ENCODE peak calls at places on chromosomes 16 and 17, in four cellular contexts. E is HepG2, Y is GM12878, L is K562. W is an unnamed sample.

GRCh38 chr17:46770818-46771600 is 47.5 kb downstream of the WNT3 start:
- DNase-seq in E (peak; percentile 50), Y (no peak), L (peak; percentile 84), W (peak; percentile 91)

GRCh38 chr16:13839577-13839976 is 80.4 kb upstream of the ERCC4 start:
- DNase-seq in E (no peak), Y (no peak), L (peak; percentile 24), W (no peak)

GRCh38 chr17:42178817-42179216 is 2.1 kb downstream of the KCNH4 start:
- DNase-seq in E (no peak), Y (no peak), L (no peak), W (no peak)

GRCh38 chr17:55448681-55449080 is 27.0 kb upstream of the MMD start:
- DNase-seq in E (no peak), Y (no peak), L (no peak), W (no peak)

GRCh38 chr17:33511670-33512069 is 218.6 kb upstream of the ASIC2 start:
- DNase-seq in E (no peak), Y (no peak), L (no peak), W (no peak)

GRCh38 chr16:68992521-68992920 is 112.9 kb upstream of the HAS3 start:
- DNase-seq in E (peak; percentile 70), Y (no peak), L (no peak), W (no peak)

GRCh38 chr16:12543700-12544476 is 259.8 kb downstream of the CPPED1 start:
- DNase-seq in E (peak; percentile 91), Y (peak; percentile 48), L (no peak), W (no peak)

GRCh38 chr17:31564883-31565297 is 173.4 kb downstream of the RAB11FIP4 start:
- DNase-seq in E (no peak), Y (no peak), L (no peak), W (peak; percentile 16)

GRCh38 chr17:40622509-40622928 is 25.1 kb downstream of the SMARCE1 start:
- DNase-seq in E (no peak), Y (no peak), L (no peak), W (no peak)

GRCh38 chr16:74724820-74725549 is 24.3 kb upstream of the MLKL start:
- DNase-seq in E (no peak), Y (no peak), L (no peak), W (no peak)

GRCh38 chr17:42563543-42563942 is 1.6 kb downstream of the COASY start:
- DNase-seq in E (no peak), Y (no peak), L (no peak), W (no peak)

GRCh38 chr16:17755158-17755557 is 284.4 kb upstream of the XYLT1 start:
- DNase-seq in E (no peak), Y (no peak), L (no peak), W (no peak)

GRCh38 chr17:50234581-50234980 is 33.1 kb upstream of the COL1A1 start:
- DNase-seq in E (no peak), Y (no peak), L (no peak), W (no peak)

GRCh38 chr16:70576431-70577255 is 53.0 kb downstream of the SF3B3 start:
- DNase-seq in E (peak; percentile 28), Y (peak; percentile 62), L (no peak), W (no peak)

GRCh38 chr17:75240394-75241142 is 20.8 kb downstream of the GGA3 start:
- DNase-seq in E (peak; percentile 58), Y (no peak), L (peak; percentile 85), W (peak; percentile 83)

GRCh38 chr17:933168-934083 is 46.1 kb downstream of the NXN start:
- DNase-seq in E (peak; percentile 75), Y (no peak), L (peak; percentile 34), W (no peak)

GRCh38 chr16:51852892-51853291 is 694.1 kb downstream of the TOX3 start:
- DNase-seq in E (no peak), Y (no peak), L (no peak), W (no peak)

GRCh38 chr17:30840775-30841174 is 9.0 kb downstream of the ATAD5 start:
- DNase-seq in E (no peak), Y (no peak), L (no peak), W (no peak)

GRCh38 chr16:31429314-31429713 is 1.2 kb upstream of the COX6A2 start:
- DNase-seq in E (no peak), Y (no peak), L (no peak), W (no peak)

GRCh38 chr16:18809165-18809564 is 7.8 kb upstream of the ARL6IP1 start:
- DNase-seq in E (no peak), Y (no peak), L (no peak), W (no peak)

GRCh38 chr16:79081292-79082066 is 519.1 kb downstream of the MAF start:
- DNase-seq in E (peak; percentile 45), Y (no peak), L (no peak), W (no peak)

GRCh38 chr16:30948956-30949654 is at the start of gene ORAI3:
- DNase-seq in E (no peak), Y (no peak), L (peak; percentile 69), W (peak; percentile 80)

GRCh38 chr17:63543822-63544420 is 6.4 kb upstream of the DCAF7 start:
- DNase-seq in E (no peak), Y (no peak), L (no peak), W (peak; percentile 21)

GRCh38 chr16:54503011-54503410 is 216.4 kb upstream of the IRX3 start:
- DNase-seq in E (no peak), Y (no peak), L (no peak), W (no peak)

GRCh38 chr17:40415390-40415789 is 2.3 kb downstream of the TOP2A start:
- DNase-seq in E (peak; percentile 38), Y (no peak), L (peak; percentile 32), W (peak; percentile 49)

GRCh38 chr17:75090871-75091854 is 3.4 kb downstream of the SLC16A5 start:
- DNase-seq in E (peak; percentile 78), Y (no peak), L (peak; percentile 56), W (peak; percentile 62)

GRCh38 chr16:31695667-31696066 is 168.0 kb downstream of the AHSP start:
- DNase-seq in E (no peak), Y (no peak), L (no peak), W (no peak)

GRCh38 chr16:27109666-27110523 is 43.2 kb downstream of the C16orf82 start:
- DNase-seq in E (peak; percentile 62), Y (no peak), L (peak; percentile 85), W (peak; percentile 93)

GRCh38 chr17:83109793-83110645 is 30.6 kb downstream of the METRNL start:
- DNase-seq in E (peak; percentile 79), Y (no peak), L (no peak), W (peak; percentile 95)

GRCh38 chr17:81419333-81419885 is 24.2 kb downstream of the BAHCC1 start:
- DNase-seq in E (no peak), Y (no peak), L (peak; percentile 49), W (peak; percentile 95)

GRCh38 chr17:74579910-74580309 is 12.2 kb downstream of the CD300LD start:
- DNase-seq in E (no peak), Y (no peak), L (no peak), W (no peak)

GRCh38 chr16:88608076-88608475 is 30.3 kb upstream of the IL17C start:
- DNase-seq in E (no peak), Y (no peak), L (no peak), W (no peak)

GRCh38 chr17:45824475-45824874 is 20.2 kb upstream of the SPPL2C start:
- DNase-seq in E (no peak), Y (no peak), L (no peak), W (no peak)

GRCh38 chr17:63516910-63517824 is 6.0 kb upstream of the KCNH6 start:
- DNase-seq in E (peak; percentile 29), Y (peak; percentile 19), L (no peak), W (no peak)

GRCh38 chr17:7124923-7125322 is 10.3 kb upstream of the ASGR2 start:
- DNase-seq in E (no peak), Y (no peak), L (no peak), W (no peak)

GRCh38 chr17:73189417-73190099 is 3.3 kb upstream of the COG1 start:
- DNase-seq in E (peak; percentile 83), Y (no peak), L (peak; percentile 33), W (peak; percentile 80)

GRCh38 chr17:12790806-12791148 is 1.5 kb downstream of the ARHGAP44 start:
- DNase-seq in E (no peak), Y (no peak), L (no peak), W (no peak)

GRCh38 chr16:11554054-11554453 is 32.7 kb downstream of the LITAF start:
- DNase-seq in E (no peak), Y (no peak), L (no peak), W (no peak)

GRCh38 chr17:30969989-30970680 is 704 bp upstream of the RNF135 start:
- DNase-seq in E (no peak), Y (no peak), L (no peak), W (no peak)

GRCh38 chr17:35984140-35984539 is 2.4 kb downstream of the CCL14 start:
- DNase-seq in E (no peak), Y (no peak), L (no peak), W (no peak)

GRCh38 chr17:35978346-35978745 is 3.0 kb downstream of the CCL16 start:
- DNase-seq in E (no peak), Y (no peak), L (no peak), W (no peak)

GRCh38 chr17:35981908-35982330 is 622 bp upstream of the CCL16 start:
- DNase-seq in E (peak; percentile 75), Y (no peak), L (no peak), W (no peak)

GRCh38 chr17:35982409-35983191 is 1.3 kb upstream of the CCL16 start:
- DNase-seq in E (no peak), Y (no peak), L (no peak), W (no peak)

GRCh38 chr17:35981246-35981645 is at the start of gene CCL16:
- DNase-seq in E (peak; percentile 72), Y (no peak), L (no peak), W (no peak)
- TF ChIP-seq FOXM1 in E (no peak), Y (no peak), L (no peak), W (no peak)

GRCh38 chr17:48472485-48473281 is 42.7 kb upstream of the SKAP1 start:
- DNase-seq in E (no peak), Y (no peak), L (no peak), W (no peak)
- TF ChIP-seq EP300 in E (no peak), Y (peak; percentile 55), L (no peak), W (peak; percentile 71)

GRCh38 chr17:77733576-77734296 is 224.8 kb upstream of the TNRC6C start:
- DNase-seq in E (no peak), Y (no peak), L (no peak), W (no peak)
- TF ChIP-seq FOXM1 in E (no peak), Y (no peak), L (no peak), W (no peak)

DNA sequence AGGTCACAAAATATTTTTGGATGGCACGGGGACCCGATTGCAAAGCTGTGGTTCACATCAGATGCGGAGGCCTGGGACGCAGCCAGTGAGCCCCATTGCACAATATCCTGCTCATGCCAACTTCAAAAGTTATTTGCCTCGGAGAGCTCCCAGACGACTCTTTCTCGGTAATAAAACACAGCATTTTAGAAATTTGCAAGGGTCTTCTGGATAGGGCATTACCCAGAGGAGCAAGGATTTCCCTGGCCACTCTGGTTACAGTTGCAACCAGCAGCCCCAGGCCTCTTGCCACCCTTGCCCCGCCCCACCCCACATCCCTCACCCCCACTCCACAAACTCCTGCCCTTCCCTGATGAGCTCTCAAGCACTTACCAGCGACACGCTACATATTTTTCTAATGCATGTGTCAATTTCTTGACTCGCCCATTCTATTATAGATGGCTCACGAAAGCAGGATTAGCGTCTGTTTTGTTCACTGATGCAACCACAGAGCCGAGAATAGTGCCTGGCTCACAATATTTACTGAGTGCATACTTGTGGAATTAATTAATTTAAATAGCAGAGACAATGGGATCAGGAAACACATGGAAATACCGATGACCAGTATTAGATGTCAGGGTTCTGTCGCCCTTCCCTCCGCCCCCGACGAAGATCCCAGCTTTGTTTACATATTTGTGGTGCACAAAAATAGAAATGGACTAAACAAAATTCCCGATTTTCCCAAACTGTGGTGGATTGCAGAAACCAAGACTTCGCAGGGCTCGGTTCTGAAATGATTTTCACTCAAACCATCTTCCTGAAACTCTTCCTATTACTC is 62.4 kb downstream of the ADCY9 start:
- DNase-seq in E (no peak), Y (no peak), L (no peak), W (no peak)
- TF ChIP-seq EP300 in E (no peak), Y (no peak), L (no peak), W (no peak)

W was measured in SK-N-SH.